ENCODE peak calls at places on chromosome 19, in four cellular contexts. O is Peyer's patch, J is body of pancreas, K is aorta. Z is an unnamed sample. For H3K27me3, H3K36me3 and H3K4me1, the result is how much of the 10 kb centered on the place peaks cover.

GRCh38 chr19:38850976-38851621 is 1.3 kb upstream of the HNRNPL start:
- DNase-seq in O (peak), J (no peak), K (no peak), Z (peak)

GRCh38 chr19:6947745-6948144 is 60.4 kb downstream of the ADGRE1 start:
- DNase-seq in O (no peak), J (no peak), K (no peak), Z (peak)

GRCh38 chr19:46413262-46414031 is at the start of gene CCDC8:
- DNase-seq in O (no peak), J (peak), K (peak), Z (peak)

GRCh38 chr19:56105090-56105701 is 15.9 kb downstream of the ZNF787 start:
- DNase-seq in O (peak), J (peak), K (peak), Z (peak)

GRCh38 chr19:48174445-48175030 is 4.1 kb downstream of the ZSWIM9 start:
- DNase-seq in O (no peak), J (no peak), K (no peak), Z (no peak)

GRCh38 chr19:40388486-40388885 is 1.5 kb downstream of the HIPK4 start:
- DNase-seq in O (no peak), J (no peak), K (no peak), Z (no peak)

GRCh38 chr19:29683009-29683408 is 17.7 kb downstream of the PLEKHF1 start:
- DNase-seq in O (no peak), J (no peak), K (no peak), Z (no peak)

GRCh38 chr19:7010722-7011593 is 10.3 kb downstream of the MBD3L2B start:
- DNase-seq in O (no peak), J (no peak), K (no peak), Z (no peak)

GRCh38 chr19:10390652-10391286 is 10.4 kb upstream of the TYK2 start:
- DNase-seq in O (peak), J (peak), K (no peak), Z (peak)

GRCh38 chr19:29837448-29837961 is 25.7 kb downstream of the CCNE1 start:
- DNase-seq in O (no peak), J (no peak), K (no peak), Z (no peak)

GRCh38 chr19:12842511-12842910 is 4.2 kb downstream of the MAST1 start:
- DNase-seq in O (no peak), J (no peak), K (no peak), Z (no peak)

GRCh38 chr19:50548191-50549058 is 19.8 kb downstream of the LRRC4B start:
- DNase-seq in O (no peak), J (no peak), K (no peak), Z (no peak)
- H3K27me3 ChIP-seq in O (under half), J (under half), K (under half), Z (under half)

DNA sequence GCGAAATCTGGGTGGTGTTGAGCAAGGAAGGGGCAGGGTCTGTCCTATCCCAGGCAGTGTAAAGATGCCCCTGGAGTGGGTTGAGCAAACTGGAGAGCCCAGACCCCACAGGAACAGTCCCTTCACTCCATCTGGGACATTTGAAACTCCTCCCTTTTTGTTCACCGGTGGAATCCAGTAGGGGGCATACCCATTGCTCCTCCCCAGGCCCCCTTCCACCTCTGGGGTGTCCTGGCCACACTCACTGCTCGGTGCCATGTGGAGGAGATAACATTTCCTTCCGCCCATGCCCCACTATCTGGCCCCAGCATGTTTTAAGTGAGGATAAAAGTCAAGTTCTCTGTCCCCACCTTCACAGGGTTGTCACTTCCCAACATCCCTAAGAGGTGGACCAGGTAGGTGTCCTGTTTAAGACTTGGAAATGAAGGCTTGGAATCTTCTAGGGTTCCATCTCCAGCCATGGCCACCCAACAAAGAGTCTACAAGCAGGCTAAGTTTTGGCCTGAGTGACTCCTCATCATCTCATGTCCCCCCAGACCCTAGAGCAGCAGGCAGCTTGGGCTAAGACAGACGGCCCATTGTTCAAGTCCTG is 9.2 kb downstream of the ZNF526 start:
- DNase-seq in O (no peak), J (no peak), K (no peak), Z (no peak)
- H3K36me3 ChIP-seq in O (under half), J (under half), K (under half), Z (half or more)

DNA sequence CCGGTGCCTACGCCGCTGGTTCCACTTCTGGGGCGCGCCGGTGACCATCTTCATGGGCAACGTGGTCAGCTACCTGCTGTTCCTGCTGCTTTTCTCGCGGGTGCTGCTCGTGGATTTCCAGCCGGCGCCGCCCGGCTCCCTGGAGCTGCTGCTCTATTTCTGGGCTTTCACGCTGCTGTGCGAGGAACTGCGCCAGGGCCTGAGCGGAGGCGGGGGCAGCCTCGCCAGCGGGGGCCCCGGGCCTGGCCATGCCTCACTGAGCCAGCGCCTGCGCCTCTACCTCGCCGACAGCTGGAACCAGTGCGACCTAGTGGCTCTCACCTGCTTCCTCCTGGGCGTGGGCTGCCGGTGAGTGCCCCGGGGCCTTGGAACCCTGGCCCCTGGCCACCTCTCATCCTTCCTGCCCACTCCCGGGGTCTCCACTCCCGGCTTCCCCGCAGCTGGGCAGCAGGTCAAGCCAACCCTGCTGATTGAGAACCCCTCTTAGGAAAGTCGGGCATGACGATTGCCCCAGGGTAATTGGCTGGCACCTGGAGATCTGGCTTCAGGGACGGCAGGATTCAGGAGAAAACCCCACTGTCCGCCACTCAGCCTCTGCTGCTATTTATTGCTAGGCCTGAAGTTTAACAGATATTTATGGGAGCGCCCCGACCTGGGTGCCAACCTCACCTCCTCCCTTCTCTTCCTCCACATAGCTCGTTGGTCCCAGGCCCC is 39.1 kb downstream of the TRPM4 start:
- DNase-seq in O (no peak), J (no peak), K (peak), Z (no peak)
- H3K4me1 ChIP-seq in O (under half), J (under half), K (under half), Z (under half)

DNA sequence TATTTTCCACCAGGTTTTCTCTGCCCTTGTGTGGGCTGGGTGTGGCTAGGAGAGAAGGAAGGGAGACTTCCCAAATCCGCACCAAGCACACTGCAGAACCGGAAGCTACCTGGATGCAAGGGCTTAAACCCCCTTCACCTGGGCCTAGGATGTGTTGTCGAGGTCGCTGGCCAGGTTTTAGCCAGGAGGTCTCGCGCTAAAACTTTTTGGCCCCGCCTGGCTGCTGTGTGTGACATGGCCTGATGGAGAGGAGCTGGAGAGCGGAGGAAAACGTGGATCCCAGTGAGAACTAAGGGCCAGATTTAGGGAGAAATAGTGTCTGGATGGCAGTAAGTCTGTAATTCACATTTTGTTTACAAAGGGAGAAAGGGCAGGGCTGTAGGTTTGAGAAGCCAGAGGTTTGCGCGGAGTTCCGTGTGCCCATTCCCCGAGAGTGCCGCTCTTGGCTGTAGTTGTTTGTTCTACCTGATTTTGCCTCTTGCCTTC is 3.1 kb upstream of the TSHZ3 start:
- DNase-seq in O (no peak), J (no peak), K (no peak), Z (no peak)
- H3K27me3 ChIP-seq in O (under half), J (under half), K (under half), Z (under half)

GRCh38 chr19:16405797-16406196 is 66.0 kb downstream of the EPS15L1 start:
- DNase-seq in O (no peak), J (no peak), K (no peak), Z (no peak)
- H3K36me3 ChIP-seq in O (under half), J (under half), K (under half), Z (under half)

GRCh38 chr19:14554382-14554812 is 17.5 kb downstream of the NDUFB7 start:
- DNase-seq in O (peak), J (no peak), K (no peak), Z (no peak)

GRCh38 chr19:14558370-14559066 is 13.3 kb downstream of the NDUFB7 start:
- DNase-seq in O (no peak), J (no peak), K (no peak), Z (no peak)

GRCh38 chr19:14553939-14554243 is 18.0 kb downstream of the NDUFB7 start:
- DNase-seq in O (no peak), J (no peak), K (no peak), Z (no peak)

GRCh38 chr19:14556662-14557188 is 15.1 kb downstream of the NDUFB7 start:
- DNase-seq in O (peak), J (peak), K (peak), Z (peak)

DNA sequence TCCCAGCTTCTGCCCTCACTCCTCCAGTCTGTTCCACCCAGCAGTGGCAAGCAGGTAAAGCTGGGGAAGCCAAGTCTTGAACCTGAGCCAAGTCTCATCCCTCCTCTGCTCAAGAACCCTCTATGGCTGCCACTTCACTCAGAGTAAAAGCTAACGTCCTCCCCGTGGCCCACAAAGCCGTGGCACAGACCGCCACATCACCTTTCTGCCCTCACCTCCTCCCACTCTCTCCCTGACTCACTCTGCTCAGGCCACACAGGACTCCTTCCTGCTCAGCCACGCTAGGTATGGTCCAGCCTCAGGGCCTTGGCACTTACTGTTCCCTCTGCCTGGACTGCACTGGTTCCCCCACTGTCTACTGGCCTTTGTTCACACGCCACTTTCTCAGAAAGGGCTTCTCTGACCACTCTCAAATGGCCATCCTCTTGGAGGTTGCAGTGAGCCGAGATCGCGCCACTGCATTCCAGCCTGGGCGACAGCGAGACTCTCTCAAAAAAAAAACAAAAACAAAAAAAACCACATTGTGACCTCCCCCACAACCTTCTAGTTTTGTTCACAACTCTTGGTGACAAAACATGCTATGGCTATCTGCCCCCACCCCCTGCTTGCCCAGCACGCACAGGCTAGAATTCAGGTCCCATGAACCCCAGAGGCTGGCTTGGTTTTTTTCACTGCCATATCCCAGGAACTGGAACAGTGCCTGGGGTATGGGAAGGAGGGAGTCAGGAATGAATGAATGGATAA is 15.8 kb downstream of the NDUFB7 start:
- DNase-seq in O (no peak), J (no peak), K (no peak), Z (no peak)
- H3K4me1 ChIP-seq in O (under half), J (under half), K (under half), Z (under half)

Z was measured in adrenal gland.